ENCODE peak calls at places on chromosomes 11 and 22, in five cellular contexts. One of them, this sample, is unnamed.

GRCh38 chr11:121595717-121596156 is 143.0 kb upstream of the SORL1-AS1 start:
- DNase-seq in RPMI8226: no peak
- DNase-seq in sigmoid colon: peak; percentile 86
- DNase-seq in anterior cingulate cortex: no peak
- DNase-seq in bronchial epithelial cell: peak; percentile 99
- DNase-seq in this sample: peak; percentile 96

GRCh38 chr22:49523374-49524008 is 304.2 kb downstream of the BRD1 start:
- DNase-seq in RPMI8226: no peak
- DNase-seq in sigmoid colon: peak; percentile 51
- DNase-seq in anterior cingulate cortex: no peak
- DNase-seq in bronchial epithelial cell: no peak
- DNase-seq in this sample: no peak

GRCh38 chr11:121467965-121468364 is 15.2 kb upstream of the SORL1-AS1 start:
- DNase-seq in RPMI8226: peak; percentile 20
- DNase-seq in sigmoid colon: no peak
- DNase-seq in anterior cingulate cortex: no peak
- DNase-seq in bronchial epithelial cell: peak; percentile 48
- DNase-seq in this sample: peak; percentile 39

GRCh38 chr11:65791719-65792213 is 4.9 kb downstream of the OVOL1 start:
- DNase-seq in RPMI8226: peak; percentile 92
- DNase-seq in sigmoid colon: no peak
- DNase-seq in anterior cingulate cortex: no peak
- DNase-seq in bronchial epithelial cell: no peak
- DNase-seq in this sample: peak; percentile 46

GRCh38 chr11:3101921-3102640 is 44.9 kb upstream of the CARS1 start:
- DNase-seq in RPMI8226: no peak
- DNase-seq in sigmoid colon: peak; percentile 61
- DNase-seq in anterior cingulate cortex: no peak
- DNase-seq in bronchial epithelial cell: no peak
- DNase-seq in this sample: no peak

GRCh38 chr11:59783632-59784090 is 26.9 kb downstream of the MRPL16 start:
- DNase-seq in RPMI8226: no peak
- DNase-seq in sigmoid colon: no peak
- DNase-seq in anterior cingulate cortex: no peak
- DNase-seq in bronchial epithelial cell: no peak
- DNase-seq in this sample: no peak

GRCh38 chr11:76025068-76025467 is 181.2 kb downstream of the WNT11 start:
- DNase-seq in RPMI8226: peak; percentile 90
- DNase-seq in sigmoid colon: no peak
- DNase-seq in anterior cingulate cortex: no peak
- DNase-seq in bronchial epithelial cell: no peak
- DNase-seq in this sample: peak; percentile 55

GRCh38 chr22:16601437-16602223 is 9.0 kb upstream of the CCT8L2 start:
- DNase-seq in RPMI8226: no peak
- DNase-seq in sigmoid colon: no peak
- DNase-seq in anterior cingulate cortex: peak; percentile 45
- DNase-seq in bronchial epithelial cell: no peak
- DNase-seq in this sample: no peak

GRCh38 chr22:39240841-39241631 is 3.7 kb downstream of the PDGFB start:
- DNase-seq in RPMI8226: peak; percentile 85
- DNase-seq in sigmoid colon: peak; percentile 86
- DNase-seq in anterior cingulate cortex: no peak
- DNase-seq in bronchial epithelial cell: peak; percentile 41
- DNase-seq in this sample: peak; percentile 31

GRCh38 chr11:73404048-73404447 is 27.8 kb downstream of the RELT start:
- DNase-seq in RPMI8226: no peak
- DNase-seq in sigmoid colon: peak; percentile 78
- DNase-seq in anterior cingulate cortex: peak; percentile 47
- DNase-seq in bronchial epithelial cell: peak; percentile 34
- DNase-seq in this sample: peak; percentile 31

GRCh38 chr11:78474451-78474850 is 56.8 kb upstream of the GAB2 start:
- DNase-seq in RPMI8226: no peak
- DNase-seq in sigmoid colon: no peak
- DNase-seq in anterior cingulate cortex: no peak
- DNase-seq in bronchial epithelial cell: peak; percentile 72
- DNase-seq in this sample: no peak

GRCh38 chr11:92977401-92977800 is 8.0 kb downstream of the MTNR1B start:
- DNase-seq in RPMI8226: no peak
- DNase-seq in sigmoid colon: no peak
- DNase-seq in anterior cingulate cortex: no peak
- DNase-seq in bronchial epithelial cell: no peak
- DNase-seq in this sample: no peak

GRCh38 chr11:122108192-122108799 is 7.7 kb downstream of the BLID start:
- DNase-seq in RPMI8226: peak; percentile 12
- DNase-seq in sigmoid colon: no peak
- DNase-seq in anterior cingulate cortex: peak; percentile 25
- DNase-seq in bronchial epithelial cell: peak; percentile 44
- DNase-seq in this sample: no peak

GRCh38 chr22:19070397-19071169 is 51.6 kb downstream of the DGCR2 start:
- DNase-seq in RPMI8226: no peak
- DNase-seq in sigmoid colon: peak; percentile 51
- DNase-seq in anterior cingulate cortex: no peak
- DNase-seq in bronchial epithelial cell: no peak
- DNase-seq in this sample: no peak

GRCh38 chr11:129643031-129643721 is 172.5 kb upstream of the TMEM45B start:
- DNase-seq in RPMI8226: no peak
- DNase-seq in sigmoid colon: no peak
- DNase-seq in anterior cingulate cortex: no peak
- DNase-seq in bronchial epithelial cell: peak; percentile 100
- DNase-seq in this sample: peak; percentile 97

GRCh38 chr11:129861702-129862107 is 33.7 kb downstream of the NFRKB start:
- DNase-seq in RPMI8226: no peak
- DNase-seq in sigmoid colon: no peak
- DNase-seq in anterior cingulate cortex: no peak
- DNase-seq in bronchial epithelial cell: peak; percentile 98
- DNase-seq in this sample: peak; percentile 95

GRCh38 chr22:38327805-38328204 is 10.6 kb upstream of the CSNK1E start:
- DNase-seq in RPMI8226: no peak
- DNase-seq in sigmoid colon: no peak
- DNase-seq in anterior cingulate cortex: no peak
- DNase-seq in bronchial epithelial cell: peak; percentile 95
- DNase-seq in this sample: peak; percentile 94

GRCh38 chr11:15278129-15278528 is 163.4 kb downstream of the INSC start:
- DNase-seq in RPMI8226: no peak
- DNase-seq in sigmoid colon: no peak
- DNase-seq in anterior cingulate cortex: no peak
- DNase-seq in bronchial epithelial cell: no peak
- DNase-seq in this sample: no peak

GRCh38 chr11:117546431-117547160 is 218.9 kb downstream of the CEP164 start:
- DNase-seq in RPMI8226: no peak
- DNase-seq in sigmoid colon: no peak
- DNase-seq in anterior cingulate cortex: no peak
- DNase-seq in bronchial epithelial cell: no peak
- DNase-seq in this sample: no peak

GRCh38 chr22:44180706-44181032 is at the start of gene PARVG:
- DNase-seq in RPMI8226: no peak
- DNase-seq in sigmoid colon: no peak
- DNase-seq in anterior cingulate cortex: no peak
- DNase-seq in bronchial epithelial cell: peak; percentile 12
- DNase-seq in this sample: peak; percentile 7

GRCh38 chr11:460331-461199 is 10.5 kb downstream of the PTDSS2 start:
- DNase-seq in RPMI8226: no peak
- DNase-seq in sigmoid colon: no peak
- DNase-seq in anterior cingulate cortex: no peak
- DNase-seq in bronchial epithelial cell: no peak
- DNase-seq in this sample: no peak

GRCh38 chr22:47465809-47466208 is 703.4 kb downstream of the TBC1D22A start:
- DNase-seq in RPMI8226: no peak
- DNase-seq in sigmoid colon: no peak
- DNase-seq in anterior cingulate cortex: no peak
- DNase-seq in bronchial epithelial cell: no peak
- DNase-seq in this sample: no peak

GRCh38 chr11:93570759-93571413 is 27.7 kb upstream of the SMCO4 start:
- DNase-seq in RPMI8226: no peak
- DNase-seq in sigmoid colon: no peak
- DNase-seq in anterior cingulate cortex: no peak
- DNase-seq in bronchial epithelial cell: peak; percentile 59
- DNase-seq in this sample: peak; percentile 51

GRCh38 chr11:86066606-86067229 is 2.2 kb downstream of the PICALM start:
- DNase-seq in RPMI8226: no peak
- DNase-seq in sigmoid colon: no peak
- DNase-seq in anterior cingulate cortex: no peak
- DNase-seq in bronchial epithelial cell: no peak
- DNase-seq in this sample: no peak

GRCh38 chr11:1199689-1200610 is 22.9 kb upstream of the MUC5B start:
- DNase-seq in RPMI8226: no peak
- DNase-seq in sigmoid colon: peak; percentile 55
- DNase-seq in anterior cingulate cortex: no peak
- DNase-seq in bronchial epithelial cell: no peak
- DNase-seq in this sample: peak; percentile 10

GRCh38 chr11:124674168-124674517 is 439 bp downstream of the SPA17 start:
- DNase-seq in RPMI8226: no peak
- DNase-seq in sigmoid colon: no peak
- DNase-seq in anterior cingulate cortex: no peak
- DNase-seq in bronchial epithelial cell: no peak
- DNase-seq in this sample: no peak

This sample was measured in mammary epithelial cell.